ENCODE peak calls at places on chromosomes 3 and 15, in ten cellular contexts. P is non-pigmented ciliary epithelial cell; J is stimulated activated naive CD8-positive, alpha-beta T cell treated with anti-CD3 and anti-CD28 coated beads, Interleukin-15, amount 100 ng/mL, for 72 hours; M is GM03348; E is NCI-H2081; V is brain microvascular endothelial cell; Z is amniotic stem cell; R is NAMALWA; I is cardiac muscle cell; T is transverse colon. U is an unnamed sample.

GRCh38 chr3:157294953-157295352 is 135.0 kb upstream of the CCNL1 start:
- DNase-seq in V (no peak), E (no peak), T (no peak), I (no peak), P (no peak), R (no peak), Z (no peak), J (no peak), M (no peak), U (no peak)

GRCh38 chr15:25862469-25863066 is 559 bp downstream of the ATP10A start:
- DNase-seq in T (no peak), E (no peak), I (peak; percentile 24), V (no peak), M (peak; percentile 46), J (peak; percentile 64), R (no peak), Z (no peak), P (no peak), U (peak; percentile 27)

GRCh38 chr15:80977627-80978036 is 12.0 kb downstream of the MESD start:
- DNase-seq in J (peak; percentile 24), R (peak; percentile 47), E (peak; percentile 69), P (no peak), I (peak; percentile 78), T (peak; percentile 78), Z (peak; percentile 50), V (peak; percentile 20), M (peak; percentile 79), U (peak; percentile 60)

GRCh38 chr3:148735597-148735996 is 37.9 kb downstream of the AGTR1 start:
- DNase-seq in T (no peak), V (no peak), R (no peak), I (no peak), P (no peak), Z (no peak), M (peak; percentile 35), E (no peak), J (no peak), U (peak; percentile 32)

GRCh38 chr15:97900006-97900405 is 60.5 kb upstream of the ARRDC4 start:
- DNase-seq in E (no peak), V (no peak), Z (no peak), M (no peak), I (no peak), J (no peak), R (no peak), T (no peak), P (no peak), U (no peak)

GRCh38 chr15:92012368-92012629 is 158.8 kb downstream of the SLCO3A1 start:
- DNase-seq in R (no peak), V (no peak), E (no peak), J (no peak), Z (no peak), T (no peak), M (no peak), P (no peak), I (no peak), U (no peak)

GRCh38 chr3:69329897-69330296 is 56.0 kb downstream of the FRMD4B start:
- DNase-seq in J (no peak), V (peak; percentile 69), P (peak; percentile 35), T (no peak), Z (no peak), R (no peak), M (peak; percentile 62), E (no peak), I (no peak), U (peak; percentile 43)

GRCh38 chr3:180980612-180981011 is 8.9 kb downstream of the DNAJC19 start:
- DNase-seq in E (no peak), Z (peak; percentile 9), J (no peak), R (no peak), I (peak; percentile 18), T (no peak), M (no peak), V (no peak), P (peak; percentile 15), U (peak; percentile 58)

GRCh38 chr3:156218353-156218744 is 98.0 kb downstream of the KCNAB1 start:
- DNase-seq in P (no peak), M (no peak), J (no peak), E (peak; percentile 27), V (peak; percentile 58), I (no peak), Z (no peak), T (no peak), R (no peak), U (no peak)

GRCh38 chr15:62847900-62848489 is 194.6 kb upstream of the TPM1 start:
- DNase-seq in P (no peak), T (peak; percentile 83), V (peak; percentile 57), M (peak; percentile 52), Z (no peak), R (peak; percentile 63), E (peak; percentile 39), I (peak; percentile 78), J (peak; percentile 45), U (no peak)

GRCh38 chr3:54895613-54896012 is 32.2 kb downstream of the LRTM1 start:
- DNase-seq in J (no peak), Z (no peak), P (no peak), R (no peak), T (no peak), M (no peak), V (no peak), E (no peak), I (no peak), U (no peak)

GRCh38 chr3:178699810-178700209 is 163.6 kb downstream of the KCNMB2 start:
- DNase-seq in E (no peak), V (peak; percentile 35), J (no peak), Z (no peak), R (no peak), T (no peak), I (no peak), M (no peak), P (no peak), U (peak; percentile 30)

GRCh38 chr3:69197922-69198540 is 75.6 kb upstream of the LMOD3 start:
- DNase-seq in J (peak; percentile 43), P (no peak), I (no peak), E (no peak), Z (no peak), M (no peak), R (no peak), V (no peak), T (peak; percentile 22), U (no peak)

U was measured in fibroblast of gingiva.